ENCODE peak calls at places on chromosomes 6 and 20, in six cellular contexts. E, F, D, L, I and Y are unnamed samples.

GRCh38 chr6:149454405-149454848 is 30.4 kb downstream of the ZC3H12D start:
- DNase-seq in E (no peak), F (peak), D (no peak), L (no peak), I (peak), Y (no peak)

GRCh38 chr6:130681028-130681427 is 146.2 kb upstream of the SMLR1 start:
- DNase-seq in E (no peak), F (peak), D (no peak), L (no peak), I (peak), Y (no peak)

GRCh38 chr6:89313006-89313405 is 2.1 kb downstream of the GABRR2 start:
- DNase-seq in E (no peak), F (peak), D (no peak), L (no peak), I (peak), Y (no peak)

GRCh38 chr6:152270301-152270925 is 366.7 kb downstream of the SYNE1 start:
- DNase-seq in E (no peak), F (peak), D (peak), L (no peak), I (peak), Y (no peak)

GRCh38 chr6:18820725-18821124 is 433.6 kb downstream of the RNF144B start:
- DNase-seq in E (peak), F (no peak), D (peak), L (no peak), I (no peak), Y (peak)

GRCh38 chr6:1558388-1558787 is 51.3 kb upstream of the FOXC1 start:
- DNase-seq in E (peak), F (no peak), D (peak), L (no peak), I (no peak), Y (no peak)

GRCh38 chr6:167662104-167662880 is 164.4 kb upstream of the AFDN start:
- DNase-seq in E (no peak), F (no peak), D (no peak), L (no peak), I (no peak), Y (no peak)

GRCh38 chr6:75024796-75025195 is 181.1 kb downstream of the COL12A1 start:
- DNase-seq in E (no peak), F (peak), D (no peak), L (no peak), I (peak), Y (no peak)

GRCh38 chr6:130035211-130035610 is 16.8 kb downstream of the L3MBTL3 start:
- DNase-seq in E (no peak), F (peak), D (no peak), L (no peak), I (peak), Y (no peak)

GRCh38 chr6:137688230-137688971 is 178.7 kb upstream of the TNFAIP3 start:
- DNase-seq in E (no peak), F (no peak), D (no peak), L (no peak), I (no peak), Y (no peak)

GRCh38 chr6:158647501-158647900 is 2.4 kb upstream of the SYTL3 start:
- DNase-seq in E (no peak), F (peak), D (no peak), L (no peak), I (no peak), Y (no peak)

GRCh38 chr6:3324262-3324942 is 65.7 kb downstream of the PSMG4 start:
- DNase-seq in E (no peak), F (peak), D (no peak), L (no peak), I (peak), Y (no peak)

GRCh38 chr6:129030231-129030630 is 147.3 kb downstream of the LAMA2 start:
- DNase-seq in E (no peak), F (no peak), D (no peak), L (no peak), I (peak), Y (no peak)

GRCh38 chr6:116280161-116280959 is 630 bp upstream of the TSPYL1 start:
- DNase-seq in E (no peak), F (peak), D (peak), L (no peak), I (peak), Y (no peak)

GRCh38 chr6:47690791-47691190 is 7.6 kb upstream of the ADGRF4 start:
- DNase-seq in E (no peak), F (no peak), D (no peak), L (no peak), I (no peak), Y (no peak)

GRCh38 chr6:77010931-77011542 is 452.3 kb downstream of the HTR1B start:
- DNase-seq in E (no peak), F (no peak), D (no peak), L (no peak), I (no peak), Y (no peak)

GRCh38 chr6:169097336-169098052 is 156.2 kb downstream of the THBS2 start:
- DNase-seq in E (no peak), F (peak), D (no peak), L (peak), I (peak), Y (no peak)

DNA sequence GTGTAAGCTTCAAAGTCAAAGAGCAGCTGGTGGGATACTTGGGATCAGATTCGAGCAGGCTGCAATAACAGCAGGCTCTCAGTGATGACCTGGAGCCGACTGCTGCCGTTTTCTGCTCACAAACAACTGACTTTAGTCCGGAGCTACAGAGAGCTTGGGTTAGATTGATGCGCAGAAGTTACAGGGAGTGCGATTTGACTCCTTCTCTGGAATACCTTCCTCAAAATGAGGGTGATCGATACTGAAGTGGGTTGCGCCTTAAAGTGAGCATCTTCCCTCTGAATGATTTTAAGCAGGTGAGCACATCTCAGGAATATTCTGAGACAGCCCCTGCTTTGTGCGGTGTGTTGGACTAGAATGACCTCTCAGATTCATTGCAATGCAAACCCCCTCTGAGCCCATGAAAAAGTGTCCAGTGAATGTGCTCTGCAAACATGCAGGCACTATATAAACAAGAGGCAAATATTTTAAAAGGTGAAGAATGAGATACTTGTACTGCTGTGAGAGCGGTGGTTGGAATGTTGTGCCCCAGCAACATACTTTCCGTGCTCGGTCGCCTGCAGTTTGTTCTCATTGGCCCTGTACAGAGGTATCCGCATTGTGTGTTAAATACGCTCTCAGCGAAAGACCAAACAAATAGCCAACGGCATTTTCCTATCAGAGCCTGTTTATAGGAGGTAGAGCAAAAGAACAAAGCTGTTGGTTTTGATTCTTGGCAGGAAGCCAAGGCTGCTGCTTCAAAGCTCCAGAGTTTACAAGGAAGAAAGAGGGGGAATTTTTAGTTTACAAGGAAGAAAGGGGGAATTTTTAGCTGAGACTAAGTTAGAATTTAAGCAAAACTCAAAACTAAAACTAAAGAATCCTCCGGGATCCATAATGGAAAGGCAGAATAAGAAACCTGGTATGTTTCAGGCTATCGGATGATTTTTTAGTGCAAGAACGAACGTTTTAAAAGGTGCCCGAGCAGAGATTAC is 67.7 kb downstream of the PHACTR2 start:
- DNase-seq in E (no peak), F (peak), D (peak), L (peak), I (peak), Y (peak)
- H2BK15ac ChIP-seq in E (peak), F (peak), D (no peak), L (no peak), I (no peak), Y (no peak)

DNA sequence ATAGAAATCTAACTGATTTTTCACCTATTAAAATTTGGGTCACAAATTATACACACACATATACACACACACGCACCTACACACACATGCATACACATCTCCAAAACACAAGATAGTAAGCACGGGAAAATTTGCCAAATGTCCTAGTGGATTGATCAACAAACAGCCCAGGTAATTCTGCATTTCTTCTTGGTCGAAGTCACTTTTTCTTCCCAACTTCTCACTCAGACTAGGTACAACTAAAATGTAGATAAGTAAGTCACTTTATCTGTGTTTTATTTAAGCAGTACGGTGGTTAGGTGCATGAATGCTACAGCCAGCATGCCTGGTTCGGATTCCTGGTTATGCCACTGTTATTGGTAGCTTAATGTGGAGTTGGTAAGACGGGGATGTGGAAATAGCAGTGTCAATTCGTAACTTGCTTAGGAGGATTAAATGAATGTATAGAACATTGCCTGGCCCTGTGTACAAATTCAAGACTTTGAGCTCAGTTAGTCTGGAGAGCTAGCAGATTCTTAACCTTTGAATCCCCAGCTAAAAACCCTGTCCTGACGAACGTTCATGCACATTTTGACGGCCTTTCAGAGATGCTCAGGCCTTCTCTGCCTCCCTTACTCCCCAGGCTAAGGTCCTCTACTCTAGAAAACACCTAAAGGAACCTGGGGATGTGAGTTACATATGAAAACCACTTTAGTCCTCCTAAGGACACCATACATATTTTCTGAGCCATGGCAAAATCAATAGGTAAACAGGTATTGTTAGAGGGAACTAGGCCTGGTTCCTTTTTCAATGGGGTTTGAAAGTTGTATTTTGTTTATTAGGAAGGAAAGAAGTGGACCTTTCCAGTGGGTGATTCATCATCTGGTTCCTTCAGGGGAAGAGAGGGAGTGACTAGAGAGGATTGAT is 50.9 kb downstream of the CYP24A1 start:
- DNase-seq in E (no peak), F (no peak), D (no peak), L (no peak), I (no peak), Y (no peak)
- H3K4ac ChIP-seq in E (no peak), F (peak), D (peak), L (no peak), I (no peak), Y (no peak)

GRCh38 chr6:170164271-170164900 is 126.5 kb downstream of the DLL1 start:
- DNase-seq in E (no peak), F (no peak), D (no peak), L (no peak), I (no peak), Y (no peak)

GRCh38 chr6:170162771-170163404 is 128.0 kb downstream of the DLL1 start:
- DNase-seq in E (no peak), F (no peak), D (no peak), L (no peak), I (no peak), Y (no peak)

GRCh38 chr6:170162011-170162770 is 128.7 kb downstream of the DLL1 start:
- DNase-seq in E (no peak), F (no peak), D (no peak), L (no peak), I (no peak), Y (no peak)

GRCh38 chr6:170165085-170165484 is 125.8 kb downstream of the DLL1 start:
- DNase-seq in E (no peak), F (no peak), D (peak), L (no peak), I (no peak), Y (peak)

GRCh38 chr6:170163405-170164170 is 127.3 kb downstream of the DLL1 start:
- DNase-seq in E (no peak), F (no peak), D (no peak), L (no peak), I (no peak), Y (no peak)
- H3K23ac ChIP-seq in E (no peak), F (no peak), D (no peak), L (peak), I (no peak), Y (no peak)

GRCh38 chr6:155245871-155246270 is 17.9 kb upstream of the CLDN20 start:
- DNase-seq in E (no peak), F (no peak), D (no peak), L (no peak), I (no peak), Y (no peak)
- H2BK15ac ChIP-seq in E (no peak), F (no peak), D (no peak), L (no peak), I (no peak), Y (no peak)

GRCh38 chr6:31622678-31623077 is 2.2 kb downstream of the PRRC2A start:
- DNase-seq in E (no peak), F (no peak), D (no peak), L (no peak), I (no peak), Y (no peak)
- H3K4ac ChIP-seq in E (no peak), F (no peak), D (no peak), L (no peak), I (no peak), Y (no peak)

GRCh38 chr20:32832664-32833063 is 12.9 kb downstream of the MAPRE1 start:
- DNase-seq in E (no peak), F (no peak), D (no peak), L (no peak), I (no peak), Y (no peak)
- H3K23ac ChIP-seq in E (no peak), F (no peak), D (no peak), L (no peak), I (no peak), Y (no peak)